ENCODE peak calls at places on chromosomes 3 and 15, in nine cellular contexts. One of them, this sample, is unnamed.

GRCh38 chr3:52894756-52895155 is 2.6 kb downstream of the STIMATE start:
- DNase-seq in BE2C: no peak
- DNase-seq in vagina: peak; percentile 74
- DNase-seq in thoracic aorta: no peak
- DNase-seq in GM12865: no peak
- DNase-seq in GM06990: no peak
- DNase-seq in omental fat pad: no peak
- DNase-seq in ovary: no peak
- DNase-seq in DND-41: no peak
- DNase-seq in this sample: no peak

GRCh38 chr3:172808969-172809546 is 58.5 kb downstream of the ECT2 start:
- DNase-seq in BE2C: no peak
- DNase-seq in vagina: no peak
- DNase-seq in thoracic aorta: no peak
- DNase-seq in GM12865: peak; percentile 25
- DNase-seq in GM06990: peak; percentile 1
- DNase-seq in omental fat pad: no peak
- DNase-seq in ovary: no peak
- DNase-seq in DND-41: no peak
- DNase-seq in this sample: no peak

GRCh38 chr3:24023249-24023648 is 78.2 kb downstream of the NR1D2 start:
- DNase-seq in BE2C: no peak
- DNase-seq in vagina: no peak
- DNase-seq in thoracic aorta: no peak
- DNase-seq in GM12865: no peak
- DNase-seq in GM06990: no peak
- DNase-seq in omental fat pad: no peak
- DNase-seq in ovary: no peak
- DNase-seq in DND-41: no peak
- DNase-seq in this sample: no peak

GRCh38 chr3:153356908-153357307 is 194.9 kb downstream of the RAP2B start:
- DNase-seq in BE2C: no peak
- DNase-seq in vagina: no peak
- DNase-seq in thoracic aorta: no peak
- DNase-seq in GM12865: no peak
- DNase-seq in GM06990: no peak
- DNase-seq in omental fat pad: no peak
- DNase-seq in ovary: no peak
- DNase-seq in DND-41: no peak
- DNase-seq in this sample: no peak

GRCh38 chr3:122998206-122998605 is 29.4 kb downstream of the SEMA5B start:
- DNase-seq in BE2C: no peak
- DNase-seq in vagina: no peak
- DNase-seq in thoracic aorta: no peak
- DNase-seq in GM12865: no peak
- DNase-seq in GM06990: no peak
- DNase-seq in omental fat pad: no peak
- DNase-seq in ovary: no peak
- DNase-seq in DND-41: no peak
- DNase-seq in this sample: no peak

GRCh38 chr15:47186071-47186470 is 531.2 kb upstream of the SEMA6D start:
- DNase-seq in BE2C: no peak
- DNase-seq in vagina: no peak
- DNase-seq in thoracic aorta: no peak
- DNase-seq in GM12865: no peak
- DNase-seq in GM06990: no peak
- DNase-seq in omental fat pad: no peak
- DNase-seq in ovary: no peak
- DNase-seq in DND-41: no peak
- DNase-seq in this sample: no peak

GRCh38 chr3:42501321-42501680 is 1.1 kb upstream of the VIPR1 start:
- DNase-seq in BE2C: no peak
- DNase-seq in vagina: peak; percentile 93
- DNase-seq in thoracic aorta: no peak
- DNase-seq in GM12865: no peak
- DNase-seq in GM06990: no peak
- DNase-seq in omental fat pad: no peak
- DNase-seq in ovary: no peak
- DNase-seq in DND-41: no peak
- DNase-seq in this sample: no peak

GRCh38 chr3:169662215-169663070 is 1.1 kb downstream of the MECOM start:
- DNase-seq in BE2C: peak; percentile 90
- DNase-seq in vagina: no peak
- DNase-seq in thoracic aorta: peak; percentile 35
- DNase-seq in GM12865: peak; percentile 62
- DNase-seq in GM06990: peak; percentile 63
- DNase-seq in omental fat pad: no peak
- DNase-seq in ovary: peak; percentile 38
- DNase-seq in DND-41: no peak
- DNase-seq in this sample: peak; percentile 73

GRCh38 chr3:69051796-69052566 is at the start of gene TMF1:
- DNase-seq in BE2C: peak; percentile 98
- DNase-seq in vagina: peak; percentile 99
- DNase-seq in thoracic aorta: peak; percentile 98
- DNase-seq in GM12865: peak; percentile 99
- DNase-seq in GM06990: peak; percentile 92
- DNase-seq in omental fat pad: peak; percentile 98
- DNase-seq in ovary: peak; percentile 96
- DNase-seq in DND-41: peak; percentile 96
- DNase-seq in this sample: peak; percentile 92

GRCh38 chr3:85159376-85159775 is 200.6 kb downstream of the CADM2 start:
- DNase-seq in BE2C: no peak
- DNase-seq in vagina: no peak
- DNase-seq in thoracic aorta: no peak
- DNase-seq in GM12865: no peak
- DNase-seq in GM06990: no peak
- DNase-seq in omental fat pad: no peak
- DNase-seq in ovary: no peak
- DNase-seq in DND-41: no peak
- DNase-seq in this sample: no peak

GRCh38 chr3:123390865-123391613 is 57.9 kb downstream of the ADCY5 start:
- DNase-seq in BE2C: no peak
- DNase-seq in vagina: no peak
- DNase-seq in thoracic aorta: no peak
- DNase-seq in GM12865: no peak
- DNase-seq in GM06990: no peak
- DNase-seq in omental fat pad: no peak
- DNase-seq in ovary: peak; percentile 75
- DNase-seq in DND-41: no peak
- DNase-seq in this sample: no peak

GRCh38 chr3:157104928-157105652 is 54.9 kb downstream of the CCNL1 start:
- DNase-seq in BE2C: no peak
- DNase-seq in vagina: no peak
- DNase-seq in thoracic aorta: no peak
- DNase-seq in GM12865: peak; percentile 68
- DNase-seq in GM06990: peak; percentile 43
- DNase-seq in omental fat pad: no peak
- DNase-seq in ovary: no peak
- DNase-seq in DND-41: no peak
- DNase-seq in this sample: peak; percentile 42

GRCh38 chr3:190058486-190059241 is 62.0 kb downstream of the P3H2 start:
- DNase-seq in BE2C: no peak
- DNase-seq in vagina: no peak
- DNase-seq in thoracic aorta: no peak
- DNase-seq in GM12865: no peak
- DNase-seq in GM06990: no peak
- DNase-seq in omental fat pad: no peak
- DNase-seq in ovary: no peak
- DNase-seq in DND-41: no peak
- DNase-seq in this sample: no peak

GRCh38 chr15:92979011-92979701 is 79.0 kb downstream of the CHD2 start:
- DNase-seq in BE2C: no peak
- DNase-seq in vagina: no peak
- DNase-seq in thoracic aorta: no peak
- DNase-seq in GM12865: no peak
- DNase-seq in GM06990: no peak
- DNase-seq in omental fat pad: no peak
- DNase-seq in ovary: no peak
- DNase-seq in DND-41: no peak
- DNase-seq in this sample: no peak

GRCh38 chr3:119819806-119820205 is 37.9 kb downstream of the NR1I2 start:
- DNase-seq in BE2C: no peak
- DNase-seq in vagina: no peak
- DNase-seq in thoracic aorta: no peak
- DNase-seq in GM12865: no peak
- DNase-seq in GM06990: no peak
- DNase-seq in omental fat pad: no peak
- DNase-seq in ovary: no peak
- DNase-seq in DND-41: no peak
- DNase-seq in this sample: no peak

DNA sequence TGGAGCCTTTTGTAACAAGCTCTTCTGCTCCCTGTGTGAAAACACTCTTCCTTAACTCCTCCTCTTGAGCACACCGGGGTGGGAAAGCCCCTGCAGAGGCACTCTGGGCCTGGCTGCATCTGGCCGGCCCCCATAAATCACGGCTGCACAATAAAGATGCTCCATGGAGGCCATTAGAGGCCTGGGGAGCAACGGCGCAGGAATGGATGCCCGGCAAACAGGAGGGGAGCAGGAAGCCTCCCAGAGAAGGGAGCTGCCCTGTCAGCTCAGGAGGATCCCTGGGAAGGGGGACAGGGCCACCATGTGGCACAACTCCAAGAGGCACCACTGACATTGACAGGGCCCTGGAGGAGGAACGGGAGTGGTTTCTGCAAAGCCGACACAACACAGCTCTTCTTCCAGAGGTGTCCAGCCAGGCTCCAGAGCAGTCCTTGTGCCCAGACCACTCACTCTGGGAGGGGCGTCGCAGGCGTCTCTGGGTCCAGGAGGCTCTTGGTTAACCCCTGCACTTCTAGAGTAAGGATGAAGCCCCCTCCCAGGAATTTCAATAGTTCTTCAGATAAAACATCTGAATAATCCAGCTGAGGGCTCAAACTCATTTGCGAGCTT is 509.2 kb upstream of the PPP2R3A start:
- DNase-seq in BE2C: peak; percentile 51
- DNase-seq in vagina: peak; percentile 95
- DNase-seq in thoracic aorta: no peak
- DNase-seq in GM12865: no peak
- DNase-seq in GM06990: no peak
- DNase-seq in omental fat pad: no peak
- DNase-seq in ovary: no peak
- DNase-seq in DND-41: no peak
- DNase-seq in this sample: no peak
- TF ChIP-seq CTCF in BE2C: peak; percentile 52
- TF ChIP-seq CTCF in vagina: no peak
- TF ChIP-seq CTCF in thoracic aorta: no peak
- TF ChIP-seq CTCF in GM12865: no peak
- TF ChIP-seq CTCF in GM06990: no peak
- TF ChIP-seq CTCF in omental fat pad: no peak
- TF ChIP-seq CTCF in ovary: no peak
- TF ChIP-seq CTCF in DND-41: no peak
- TF ChIP-seq CTCF in this sample: no peak

GRCh38 chr3:127550758-127551157 is 39.8 kb downstream of the TPRA1 start:
- DNase-seq in BE2C: no peak
- DNase-seq in vagina: no peak
- DNase-seq in thoracic aorta: no peak
- DNase-seq in GM12865: no peak
- DNase-seq in GM06990: no peak
- DNase-seq in omental fat pad: no peak
- DNase-seq in ovary: no peak
- DNase-seq in DND-41: no peak
- DNase-seq in this sample: no peak
- TF ChIP-seq CTCF in BE2C: no peak
- TF ChIP-seq CTCF in vagina: no peak
- TF ChIP-seq CTCF in thoracic aorta: no peak
- TF ChIP-seq CTCF in GM12865: no peak
- TF ChIP-seq CTCF in GM06990: no peak
- TF ChIP-seq CTCF in omental fat pad: no peak
- TF ChIP-seq CTCF in ovary: no peak
- TF ChIP-seq CTCF in DND-41: no peak
- TF ChIP-seq CTCF in this sample: no peak

GRCh38 chr3:125033616-125034015 is 22.2 kb downstream of the HEG1 start:
- DNase-seq in BE2C: no peak
- DNase-seq in vagina: no peak
- DNase-seq in thoracic aorta: no peak
- DNase-seq in GM12865: no peak
- DNase-seq in GM06990: no peak
- DNase-seq in omental fat pad: no peak
- DNase-seq in ovary: no peak
- DNase-seq in DND-41: no peak
- DNase-seq in this sample: no peak

GRCh38 chr3:125031544-125031943 is 24.3 kb downstream of the HEG1 start:
- DNase-seq in BE2C: no peak
- DNase-seq in vagina: no peak
- DNase-seq in thoracic aorta: no peak
- DNase-seq in GM12865: no peak
- DNase-seq in GM06990: no peak
- DNase-seq in omental fat pad: no peak
- DNase-seq in ovary: no peak
- DNase-seq in DND-41: no peak
- DNase-seq in this sample: no peak

GRCh38 chr3:125032683-125033082 is 23.1 kb downstream of the HEG1 start:
- DNase-seq in BE2C: no peak
- DNase-seq in vagina: no peak
- DNase-seq in thoracic aorta: no peak
- DNase-seq in GM12865: no peak
- DNase-seq in GM06990: no peak
- DNase-seq in omental fat pad: no peak
- DNase-seq in ovary: no peak
- DNase-seq in DND-41: no peak
- DNase-seq in this sample: no peak

GRCh38 chr3:125033135-125033534 is 22.7 kb downstream of the HEG1 start:
- DNase-seq in BE2C: no peak
- DNase-seq in vagina: no peak
- DNase-seq in thoracic aorta: no peak
- DNase-seq in GM12865: no peak
- DNase-seq in GM06990: no peak
- DNase-seq in omental fat pad: no peak
- DNase-seq in ovary: no peak
- DNase-seq in DND-41: no peak
- DNase-seq in this sample: no peak

DNA sequence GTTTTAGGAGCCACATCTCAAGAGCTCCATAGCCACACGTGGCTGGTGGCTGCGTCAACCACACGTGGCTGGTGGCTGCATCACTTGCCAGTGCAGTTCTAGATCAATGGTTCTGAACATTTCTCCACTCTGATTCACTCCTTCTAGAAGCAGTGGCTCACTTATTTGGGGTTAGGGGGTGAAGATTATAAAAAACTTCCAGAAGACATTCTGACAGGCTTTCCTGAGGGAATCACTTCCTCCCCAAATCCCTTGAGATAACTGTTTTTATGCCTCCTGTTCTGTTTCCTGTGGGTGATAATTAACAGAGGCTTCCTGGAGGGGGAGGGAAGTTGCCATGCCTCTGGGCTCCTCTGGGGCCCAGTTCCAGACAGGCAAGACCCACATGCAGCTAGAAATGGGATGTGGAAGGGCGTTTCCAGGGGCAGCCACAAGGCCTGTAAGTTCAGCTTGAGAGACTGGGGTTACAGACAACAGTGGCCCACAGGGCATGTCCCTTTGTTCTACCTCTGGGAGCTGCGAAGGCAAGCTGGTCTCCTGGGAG is 23.6 kb downstream of the HEG1 start:
- DNase-seq in BE2C: peak; percentile 56
- DNase-seq in vagina: no peak
- DNase-seq in thoracic aorta: no peak
- DNase-seq in GM12865: peak; percentile 26
- DNase-seq in GM06990: no peak
- DNase-seq in omental fat pad: no peak
- DNase-seq in ovary: no peak
- DNase-seq in DND-41: no peak
- DNase-seq in this sample: no peak
- TF ChIP-seq CTCF in BE2C: peak; percentile 20
- TF ChIP-seq CTCF in vagina: no peak
- TF ChIP-seq CTCF in thoracic aorta: no peak
- TF ChIP-seq CTCF in GM12865: no peak
- TF ChIP-seq CTCF in GM06990: no peak
- TF ChIP-seq CTCF in omental fat pad: no peak
- TF ChIP-seq CTCF in ovary: no peak
- TF ChIP-seq CTCF in DND-41: no peak
- TF ChIP-seq CTCF in this sample: no peak

GRCh38 chr15:39920510-39921273 is 626 bp upstream of the GPR176 start:
- DNase-seq in BE2C: peak; percentile 86
- DNase-seq in vagina: no peak
- DNase-seq in thoracic aorta: peak; percentile 58
- DNase-seq in GM12865: peak; percentile 88
- DNase-seq in GM06990: peak; percentile 87
- DNase-seq in omental fat pad: peak; percentile 68
- DNase-seq in ovary: peak; percentile 79
- DNase-seq in DND-41: no peak
- DNase-seq in this sample: peak; percentile 91
- TF ChIP-seq CTCF in BE2C: no peak
- TF ChIP-seq CTCF in vagina: no peak
- TF ChIP-seq CTCF in thoracic aorta: no peak
- TF ChIP-seq CTCF in GM12865: no peak
- TF ChIP-seq CTCF in GM06990: no peak
- TF ChIP-seq CTCF in omental fat pad: no peak
- TF ChIP-seq CTCF in ovary: no peak
- TF ChIP-seq CTCF in DND-41: no peak
- TF ChIP-seq CTCF in this sample: no peak